ENCODE peak calls at places on chromosomes 12 and 14, in four cellular contexts. E is A172; R is SW480; J is CD8-positive, alpha-beta memory T cell. Q is an unnamed sample.

GRCh38 chr12:103884316-103884715 is 43.3 kb upstream of the NT5DC3 start:
- DNase-seq in E (no peak), R (no peak), J (peak; percentile 28), Q (peak; percentile 54)

GRCh38 chr14:104219731-104220224 is 81.4 kb downstream of the KIF26A start:
- DNase-seq in E (no peak), R (no peak), J (no peak), Q (no peak)

GRCh38 chr14:100341301-100342031 is 18.3 kb downstream of the SLC25A47 start:
- DNase-seq in E (peak; percentile 70), R (peak; percentile 57), J (no peak), Q (peak; percentile 35)

GRCh38 chr12:113106361-113106760 is 29.2 kb downstream of the RASAL1 start:
- DNase-seq in E (no peak), R (no peak), J (no peak), Q (no peak)

GRCh38 chr14:58977366-58977765 is 211.1 kb upstream of the DAAM1 start:
- DNase-seq in E (no peak), R (no peak), J (no peak), Q (no peak)

GRCh38 chr12:113239811-113240331 is 18.6 kb downstream of the TPCN1 start:
- DNase-seq in E (no peak), R (no peak), J (no peak), Q (no peak)

GRCh38 chr12:100197486-100197885 is 3.1 kb upstream of the ACTR6 start:
- DNase-seq in E (no peak), R (no peak), J (no peak), Q (no peak)

GRCh38 chr12:89980236-89980635 is 271.6 kb upstream of the ATP2B1 start:
- DNase-seq in E (no peak), R (no peak), J (no peak), Q (peak; percentile 21)

GRCh38 chr12:105967038-105967776 is 171.5 kb downstream of the NUAK1 start:
- DNase-seq in E (no peak), R (no peak), J (no peak), Q (no peak)

GRCh38 chr14:74502236-74503019 is 8.9 kb downstream of the ISCA2 start:
- DNase-seq in E (peak; percentile 28), R (peak; percentile 65), J (no peak), Q (peak; percentile 73)

GRCh38 chr12:113933201-113933786 is 32.8 kb downstream of the RBM19 start:
- DNase-seq in E (no peak), R (no peak), J (no peak), Q (no peak)

GRCh38 chr14:22915886-22916521 is 2.9 kb downstream of the RBM23 start:
- DNase-seq in E (no peak), R (no peak), J (no peak), Q (no peak)

GRCh38 chr14:55780156-55780946 is 200.3 kb downstream of the KTN1 start:
- DNase-seq in E (peak; percentile 17), R (peak; percentile 10), J (no peak), Q (no peak)

GRCh38 chr14:75896341-75896740 is 85.5 kb downstream of the TGFB3 start:
- DNase-seq in E (no peak), R (no peak), J (no peak), Q (no peak)

GRCh38 chr14:103552011-103552797 is 10.3 kb downstream of the BAG5 start:
- DNase-seq in E (peak; percentile 59), R (peak; percentile 42), J (no peak), Q (no peak)

GRCh38 chr14:104784846-104785707 is 10.5 kb downstream of the AKT1 start:
- DNase-seq in E (no peak), R (no peak), J (no peak), Q (no peak)

Q was measured in HTR-8/SVneo.